ENCODE peak calls at places on chromosomes 6 and 20, in ten cellular contexts. Q, S, T, L, R, Y, A, X, N and K are unnamed samples.
A peak's percentile ranks its signal among the peaks of the same experiment; 100 is the strongest.

GRCh38 chr6:140464720-140465119 is 1090.3 kb upstream of the CITED2 start:
- DNase-seq in Q (no peak), S (no peak), Y (no peak), R (no peak), T (no peak), L (no peak), X (no peak), N (no peak), A (no peak), K (no peak)

GRCh38 chr6:119985952-119986736 is 636.6 kb upstream of the MAN1A1 start:
- DNase-seq in T (no peak), S (no peak), Q (peak; percentile 28), L (no peak), Y (no peak), R (no peak), A (no peak), N (no peak), X (peak; percentile 24), K (no peak)

GRCh38 chr6:26251354-26252081 is 113.5 kb upstream of the BTN3A2 start:
- DNase-seq in X (no peak), Q (peak; percentile 94), Y (peak; percentile 55), S (peak; percentile 81), L (no peak), R (peak; percentile 94), N (peak; percentile 89), A (peak; percentile 49), T (peak; percentile 91), K (peak; percentile 17)

GRCh38 chr6:143773503-143773902 is 69.6 kb upstream of the LTV1 start:
- DNase-seq in N (no peak), X (no peak), A (no peak), L (no peak), R (no peak), S (no peak), Y (no peak), Q (no peak), T (no peak), K (no peak)

GRCh38 chr20:44683263-44684046 is 31.7 kb upstream of the CCN5 start:
- DNase-seq in L (peak; percentile 76), N (peak; percentile 79), T (peak; percentile 93), A (peak; percentile 59), S (no peak), R (no peak), X (no peak), Q (peak; percentile 58), Y (no peak), K (peak; percentile 46)

GRCh38 chr6:88761237-88762031 is 202.0 kb downstream of the RNGTT start:
- DNase-seq in T (peak; percentile 45), L (no peak), X (no peak), A (no peak), Y (no peak), R (no peak), N (peak; percentile 25), S (no peak), Q (no peak), K (no peak)

GRCh38 chr6:118252474-118252873 is 295.6 kb upstream of the PLN start:
- DNase-seq in R (no peak), S (no peak), L (no peak), Q (no peak), T (no peak), X (no peak), Y (no peak), A (no peak), N (no peak), K (no peak)

GRCh38 chr6:166595061-166595780 is 8.7 kb upstream of the RAMACL start:
- DNase-seq in R (peak; percentile 94), L (no peak), T (no peak), Y (no peak), X (no peak), S (peak; percentile 76), N (no peak), A (no peak), Q (peak; percentile 22), K (no peak)

GRCh38 chr20:41047279-41047974 is 18.8 kb downstream of the TOP1 start:
- DNase-seq in A (no peak), L (peak; percentile 28), N (peak; percentile 20), X (no peak), R (no peak), T (peak; percentile 53), S (no peak), Y (no peak), Q (no peak), K (no peak)

GRCh38 chr6:113971786-113972185 is 838 bp upstream of the HDAC2 start:
- DNase-seq in S (no peak), Q (peak; percentile 8), T (no peak), Y (no peak), X (no peak), N (no peak), R (no peak), A (no peak), L (no peak), K (no peak)

GRCh38 chr6:27864906-27865883 is 47.0 kb downstream of the OR2B2 start:
- DNase-seq in T (peak; percentile 97), S (peak; percentile 94), Y (peak; percentile 68), R (peak; percentile 98), N (peak; percentile 90), Q (peak; percentile 95), X (peak; percentile 30), A (peak; percentile 71), L (peak; percentile 67), K (peak; percentile 29)

GRCh38 chr6:27863962-27864905 is 48.0 kb downstream of the OR2B2 start:
- DNase-seq in S (no peak), X (no peak), L (no peak), T (no peak), N (no peak), A (peak; percentile 29), Y (peak; percentile 32), Q (no peak), R (peak; percentile 27), K (no peak)

GRCh38 chr6:27862396-27863061 is 49.7 kb downstream of the OR2B2 start:
- DNase-seq in R (peak; percentile 6), L (no peak), Y (no peak), T (no peak), S (no peak), Q (peak; percentile 38), A (no peak), X (no peak), N (no peak), K (no peak)

GRCh38 chr6:27861276-27861840 is 50.8 kb downstream of the OR2B2 start:
- DNase-seq in A (no peak), R (no peak), T (no peak), Y (no peak), S (no peak), X (no peak), Q (no peak), L (no peak), N (no peak), K (no peak)

DNA sequence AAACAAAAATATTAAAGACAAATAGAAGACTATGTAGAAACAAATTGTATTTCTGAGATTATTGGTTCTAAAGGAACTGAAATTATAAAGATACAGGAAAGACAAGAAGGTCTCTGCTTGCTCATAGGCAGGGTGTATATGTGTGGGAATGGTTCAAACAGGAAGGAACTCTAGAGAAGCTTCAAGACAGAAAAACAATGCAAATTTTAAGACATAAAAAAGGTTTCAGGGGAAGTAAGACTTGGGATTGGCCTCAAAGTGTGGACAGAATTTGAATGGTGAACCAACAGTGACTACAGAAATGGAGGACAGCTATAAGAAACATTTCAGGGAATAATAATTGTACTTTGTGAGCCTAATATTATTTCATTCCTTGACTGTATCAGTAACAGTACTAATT is 50.3 kb downstream of the OR2B2 start:
- DNase-seq in Y (no peak), S (no peak), N (no peak), T (no peak), A (no peak), R (no peak), Q (no peak), X (no peak), L (no peak), K (no peak)
- H3K4me3 ChIP-seq in Y (no peak overlapping the region), S (no peak overlapping the region), N (no peak overlapping the region), T (no peak overlapping the region), A (no peak overlapping the region), R (no peak overlapping the region), Q (no peak overlapping the region), X (no peak overlapping the region), L (no peak overlapping the region), K (no peak overlapping the region)

GRCh38 chr6:78436335-78436734 is 431.0 kb upstream of the IRAK1BP1 start:
- DNase-seq in A (no peak), T (peak; percentile 57), Y (no peak), Q (peak; percentile 23), R (peak; percentile 20), S (peak; percentile 8), L (no peak), X (no peak), N (peak; percentile 7), K (no peak)
- TF ChIP-seq CTCF in A (no peak), T (peak; percentile 57), Y (peak; percentile 31), Q (peak; percentile 23), R (peak; percentile 30), S (peak; percentile 53), L (peak; percentile 44), X (no peak), N (peak; percentile 45), K (no peak)

DNA sequence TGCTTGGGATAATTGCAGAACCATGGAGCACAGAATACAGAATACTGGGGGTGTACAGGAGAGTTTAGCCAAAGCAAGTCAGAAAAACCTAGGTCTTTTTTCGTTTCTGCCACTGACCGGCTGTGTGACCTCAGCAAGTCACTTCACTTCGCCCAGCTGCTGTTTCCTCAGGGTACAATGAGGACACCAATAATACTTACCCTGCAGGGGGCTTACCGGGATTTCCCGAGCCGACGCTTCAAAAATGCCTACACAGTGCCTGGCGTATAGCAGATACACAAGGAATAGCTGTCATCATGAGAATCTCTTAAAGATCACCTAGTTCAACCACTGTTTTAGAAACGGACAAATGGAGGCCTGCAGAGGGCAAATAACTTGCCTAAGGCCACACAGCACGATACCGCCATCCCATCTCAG is 772 bp downstream of the RIPOR3 start:
- DNase-seq in Y (no peak), A (no peak), X (no peak), Q (no peak), N (peak; percentile 72), S (no peak), L (no peak), T (peak; percentile 62), R (no peak), K (no peak)
- H3K27me3 ChIP-seq in Y (peaks cover 5% of the 10 kb centered on the region), A (peaks cover 15% of the 10 kb centered on the region), X (no peaks in the 10 kb centered on the region), Q (no peaks in the 10 kb centered on the region), N (no peaks in the 10 kb centered on the region), S (no peaks in the 10 kb centered on the region), L (no peaks in the 10 kb centered on the region), T (no peaks in the 10 kb centered on the region), R (no peaks in the 10 kb centered on the region), K (peaks cover 23% of the 10 kb centered on the region)

GRCh38 chr6:44002591-44003344 is 124.5 kb downstream of the MRPL14 start:
- DNase-seq in Y (peak; percentile 62), N (peak; percentile 88), Q (peak; percentile 46), R (peak; percentile 59), T (peak; percentile 78), S (no peak), X (no peak), L (no peak), A (peak; percentile 60), K (peak; percentile 45)

GRCh38 chr6:44002071-44002590 is 125.1 kb downstream of the MRPL14 start:
- DNase-seq in L (peak; percentile 79), Q (no peak), N (peak; percentile 97), A (no peak), Y (no peak), X (no peak), R (no peak), S (no peak), T (peak; percentile 89), K (no peak)

GRCh38 chr6:44001318-44001868 is 125.9 kb downstream of the MRPL14 start:
- DNase-seq in L (no peak), X (no peak), N (peak; percentile 76), T (peak; percentile 85), S (no peak), Y (no peak), R (no peak), A (no peak), Q (no peak), K (no peak)

GRCh38 chr6:43999628-44000027 is 127.6 kb downstream of the MRPL14 start:
- DNase-seq in A (no peak), T (no peak), L (no peak), R (no peak), S (no peak), Y (no peak), X (no peak), Q (no peak), N (no peak), K (no peak)

GRCh38 chr6:44000164-44000842 is 126.9 kb downstream of the MRPL14 start:
- DNase-seq in R (peak; percentile 32), X (no peak), T (peak; percentile 53), Q (no peak), S (no peak), L (peak; percentile 44), A (peak; percentile 44), N (no peak), Y (no peak), K (no peak)
- H3K4me3 ChIP-seq in R (no peak overlapping the region), X (no peak overlapping the region), T (peak overlapping the region; percentile 74), Q (no peak overlapping the region), S (no peak overlapping the region), L (peak overlapping the region; percentile 68), A (no peak overlapping the region), N (no peak overlapping the region), Y (no peak overlapping the region), K (no peak overlapping the region)